ENCODE peak calls at places on chromosome 3, in six cellular contexts. E is transverse colon, P is prostate gland, L is sigmoid colon, G is stomach, Q is HCT116. U is an unnamed sample.

GRCh38 chr3:114144909-114145688 is 33.8 kb downstream of the DRD3 start:
- DNase-seq in E (no peak), L (no peak), Q (no peak), P (no peak), G (peak; percentile 28), U (no peak)

GRCh38 chr3:16060358-16060852 is 114.1 kb upstream of the GALNT15 start:
- DNase-seq in P (peak; percentile 13), E (peak; percentile 30), Q (peak; percentile 96), G (no peak), L (peak; percentile 90), U (peak; percentile 75)

GRCh38 chr3:157856078-157856939 is 249.9 kb downstream of the SHOX2 start:
- DNase-seq in Q (peak; percentile 12), P (no peak), E (no peak), L (no peak), G (no peak), U (no peak)

GRCh38 chr3:152328841-152329240 is 60.1 kb downstream of the MBNL1 start:
- DNase-seq in L (no peak), Q (peak; percentile 70), E (no peak), P (no peak), G (no peak), U (no peak)

GRCh38 chr3:184237772-184238171 is 8.4 kb downstream of the VWA5B2 start:
- DNase-seq in E (no peak), L (no peak), P (no peak), G (no peak), Q (no peak), U (no peak)

GRCh38 chr3:71254251-71254650 is 329.3 kb downstream of the FOXP1 start:
- DNase-seq in Q (no peak), G (peak; percentile 55), L (no peak), P (no peak), E (no peak), U (no peak)

GRCh38 chr3:149376728-149377407 is 581 bp downstream of the TM4SF1 start:
- DNase-seq in L (no peak), P (no peak), Q (no peak), E (no peak), G (no peak), U (no peak)

GRCh38 chr3:123467051-123467450 is 18.2 kb upstream of the ADCY5 start:
- DNase-seq in Q (no peak), E (no peak), P (no peak), G (no peak), L (peak; percentile 6), U (no peak)

GRCh38 chr3:56942523-56942922 is 117.9 kb upstream of the SPATA12 start:
- DNase-seq in G (no peak), L (no peak), P (no peak), E (no peak), Q (no peak), U (no peak)

GRCh38 chr3:172135766-172136729 is 96.7 kb downstream of the FNDC3B start:
- DNase-seq in Q (no peak), G (no peak), L (no peak), E (no peak), P (no peak), U (no peak)

GRCh38 chr3:108602249-108602934 is 12.9 kb downstream of the DZIP3 start:
- DNase-seq in Q (no peak), L (no peak), G (no peak), E (no peak), P (no peak), U (no peak)

GRCh38 chr3:128176270-128176831 is 23.1 kb downstream of the EEFSEC start:
- DNase-seq in P (no peak), G (no peak), Q (no peak), E (no peak), L (no peak), U (no peak)

GRCh38 chr3:85627899-85628298 is 669.1 kb downstream of the CADM2 start:
- DNase-seq in E (no peak), P (no peak), Q (no peak), L (no peak), G (no peak), U (no peak)

GRCh38 chr3:128859573-128860154 is 19.8 kb upstream of the ACAD9 start:
- DNase-seq in Q (no peak), P (no peak), E (no peak), L (no peak), G (no peak), U (no peak)

GRCh38 chr3:190076601-190077444 is 43.9 kb downstream of the P3H2 start:
- DNase-seq in E (no peak), L (no peak), P (peak; percentile 11), G (no peak), Q (no peak), U (no peak)

GRCh38 chr3:184748219-184749135 is 36.6 kb upstream of the MAGEF1 start:
- DNase-seq in Q (peak; percentile 48), E (no peak), G (peak; percentile 46), L (no peak), P (no peak), U (no peak)

GRCh38 chr3:153210116-153210515 is 48.1 kb downstream of the RAP2B start:
- DNase-seq in L (no peak), E (no peak), G (no peak), P (no peak), Q (peak; percentile 3), U (no peak)

GRCh38 chr3:25575001-25575400 is 89.7 kb downstream of the TOP2B start:
- DNase-seq in L (no peak), P (no peak), G (no peak), Q (no peak), E (no peak), U (no peak)

GRCh38 chr3:38480930-38481329 is 15.2 kb upstream of the EXOG start:
- DNase-seq in E (no peak), Q (no peak), L (no peak), G (no peak), P (no peak), U (no peak)

DNA sequence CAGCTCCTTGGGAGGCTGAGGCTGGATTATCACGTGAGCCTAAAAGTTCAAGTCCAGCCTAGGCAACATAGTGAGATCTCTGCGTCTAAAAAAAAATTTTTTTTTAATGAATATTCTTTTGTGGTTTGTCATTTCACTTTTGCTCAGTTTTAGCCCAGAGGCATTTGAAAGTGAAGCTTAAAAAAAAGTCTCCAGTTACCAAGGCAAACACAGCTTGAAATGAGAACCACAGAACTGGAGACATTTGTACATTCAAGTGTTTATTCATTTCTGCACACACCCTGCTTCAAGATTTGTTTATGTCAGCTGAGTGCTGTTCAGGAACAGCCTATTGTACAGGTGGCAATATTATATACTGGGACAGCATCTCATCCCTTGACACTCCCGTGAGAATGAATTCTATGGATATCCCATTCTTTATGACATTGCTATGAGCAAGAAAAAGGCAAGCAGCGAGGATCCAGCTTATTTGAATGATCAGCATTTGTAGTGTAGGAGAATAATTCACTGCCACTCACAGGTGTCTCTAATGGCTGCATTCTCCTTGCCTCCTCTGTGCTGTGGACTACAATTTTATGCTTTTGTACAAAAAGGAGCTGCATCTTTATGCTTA is 444.8 kb upstream of the GRM7 start:
- DNase-seq in Q (no peak), E (no peak), G (no peak), L (no peak), P (no peak), U (no peak)
- H3K4me1 ChIP-seq in Q (no peaks in the 10 kb centered on the region), E (no peaks in the 10 kb centered on the region), G (no peaks in the 10 kb centered on the region), L (no peaks in the 10 kb centered on the region), P (no peaks in the 10 kb centered on the region), U (no peaks in the 10 kb centered on the region)

GRCh38 chr3:102715030-102715697 is 280.3 kb downstream of the ZPLD1 start:
- DNase-seq in L (no peak), E (no peak), G (no peak), Q (peak; percentile 23), P (no peak), U (no peak)

GRCh38 chr3:102718651-102719050 is 283.8 kb downstream of the ZPLD1 start:
- DNase-seq in Q (no peak), E (no peak), G (no peak), L (no peak), P (no peak), U (no peak)

GRCh38 chr3:102712896-102713295 is 278.1 kb downstream of the ZPLD1 start:
- DNase-seq in G (no peak), L (no peak), Q (no peak), P (no peak), E (no peak), U (no peak)

GRCh38 chr3:102714567-102714966 is 279.8 kb downstream of the ZPLD1 start:
- DNase-seq in Q (no peak), E (no peak), P (no peak), G (no peak), L (no peak), U (no peak)
- TF ChIP-seq POLR2AphosphoS5 in Q (no peak), E (no peak), P (no peak), G (no peak), L (no peak), U (no peak)

DNA sequence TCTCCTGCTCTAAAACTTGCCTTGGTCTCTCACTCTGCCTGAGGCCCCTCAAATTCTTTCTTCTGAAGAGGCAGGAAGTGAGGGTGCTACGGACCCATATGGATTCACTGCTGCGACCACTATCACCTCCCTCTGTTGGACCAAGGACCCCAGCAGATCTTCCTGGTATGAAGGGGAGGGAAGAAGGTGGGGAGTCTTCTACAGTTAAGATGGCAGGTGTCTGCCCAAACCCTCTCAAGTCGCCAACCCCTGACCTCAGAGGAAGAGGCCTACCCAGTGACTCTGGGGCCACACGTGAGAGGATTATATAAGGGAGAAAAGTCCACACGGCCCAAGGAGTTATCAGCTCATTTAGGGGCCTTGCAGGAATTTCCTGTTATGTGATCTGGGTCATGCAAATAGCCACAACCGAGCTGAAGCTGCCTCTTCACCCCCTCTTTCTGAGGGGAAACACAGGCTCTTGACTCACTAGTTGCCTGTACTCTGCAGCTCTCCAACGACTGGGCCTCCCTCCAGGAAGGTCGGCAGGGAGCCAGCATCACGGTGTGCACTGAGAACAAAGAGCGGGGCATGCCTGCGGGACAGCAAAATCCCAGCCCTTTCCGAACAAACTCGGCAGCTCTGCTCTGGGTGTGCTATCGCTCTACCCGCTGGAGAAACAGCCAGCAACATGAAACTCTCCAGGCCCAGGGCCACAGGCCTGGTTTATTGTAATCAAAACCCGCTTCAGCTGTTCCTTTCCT is 116.0 kb downstream of the XXYLT1 start:
- DNase-seq in L (peak; percentile 98), P (peak; percentile 89), G (peak; percentile 94), Q (no peak), E (peak; percentile 82), U (peak; percentile 82)
- H3K4me1 ChIP-seq in L (peaks cover 78% of the 10 kb centered on the region), P (peaks cover 22% of the 10 kb centered on the region), G (peaks cover 84% of the 10 kb centered on the region), Q (peaks cover 7% of the 10 kb centered on the region), E (peaks cover 54% of the 10 kb centered on the region), U (peaks cover 9% of the 10 kb centered on the region)

GRCh38 chr3:81741214-81741613 is 20.2 kb downstream of the GBE1 start:
- DNase-seq in L (no peak), G (no peak), E (no peak), P (no peak), Q (no peak), U (no peak)

GRCh38 chr3:81743096-81744025 is 18.1 kb downstream of the GBE1 start:
- DNase-seq in G (no peak), E (no peak), Q (peak; percentile 62), L (peak; percentile 74), P (no peak), U (no peak)

GRCh38 chr3:81744366-81744765 is 17.1 kb downstream of the GBE1 start:
- DNase-seq in P (no peak), L (no peak), G (no peak), E (no peak), Q (peak; percentile 71), U (no peak)

GRCh38 chr3:81742581-81742980 is 18.9 kb downstream of the GBE1 start:
- DNase-seq in Q (no peak), G (no peak), E (no peak), L (no peak), P (no peak), U (no peak)

DNA sequence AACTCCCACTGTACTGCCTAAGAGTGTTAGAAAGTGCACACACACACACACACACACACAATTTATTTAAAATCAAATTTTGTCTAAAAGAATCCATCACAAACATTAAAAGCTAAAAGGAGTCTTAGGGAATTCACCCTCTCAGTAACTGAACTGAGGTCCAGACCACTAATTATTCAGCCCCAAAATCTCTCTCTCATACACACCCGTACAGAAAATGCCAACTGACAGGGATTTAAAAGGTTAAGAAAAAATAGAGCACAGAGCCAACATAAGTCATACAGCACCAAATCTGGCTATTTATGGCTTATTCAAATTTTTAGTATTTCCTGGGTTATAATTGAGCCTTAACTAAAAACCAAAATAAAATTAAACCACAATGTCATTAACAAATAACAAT is 20.7 kb downstream of the GBE1 start:
- DNase-seq in L (no peak), G (no peak), P (no peak), Q (no peak), E (no peak), U (no peak)
- TF ChIP-seq POLR2AphosphoS5 in L (no peak), G (no peak), P (no peak), Q (no peak), E (no peak), U (no peak)

U was measured in breast epithelium.